ENCODE peak calls at places on chromosomes 5 and 9, in ten cellular contexts. One of them, this sample, is unnamed.

GRCh38 chr5:18394154-18394804 is 760.0 kb downstream of the TAF11L14 start:
- DNase-seq in stimulated activated effector memory CD8-positive, alpha-beta T cell treated with anti-CD3 and anti-CD28 coated beads, Interleukin-12 subunit alpha, Interleukin-12 subunit beta, amount 100 ng/mL, for 72 hours: peak; percentile 10
- DNase-seq in pancreas: peak; percentile 22
- DNase-seq in stimulated activated CD8-positive, alpha-beta memory T cell treated with anti-CD3 and anti-CD28 coated beads, Interleukin-15, amount 100 ng/mL, for 24 hours: peak; percentile 7
- DNase-seq in epithelial cell of esophagus: peak; percentile 78
- DNase-seq in amniotic stem cell: no peak
- DNase-seq in stimulated activated CD4-positive, alpha-beta T cell treated with anti-CD3 and anti-CD28 coated beads, Interleukin-4, amount 100 ng/mL, for 48 hours: peak; percentile 46
- DNase-seq in mucosa of descending colon: peak; percentile 77
- DNase-seq in AG04450: no peak
- DNase-seq in AG20443: peak; percentile 75
- DNase-seq in this sample: peak; percentile 54

GRCh38 chr5:179311091-179311470 is 34.2 kb downstream of the ADAMTS2 start:
- DNase-seq in stimulated activated effector memory CD8-positive, alpha-beta T cell treated with anti-CD3 and anti-CD28 coated beads, Interleukin-12 subunit alpha, Interleukin-12 subunit beta, amount 100 ng/mL, for 72 hours: no peak
- DNase-seq in pancreas: no peak
- DNase-seq in stimulated activated CD8-positive, alpha-beta memory T cell treated with anti-CD3 and anti-CD28 coated beads, Interleukin-15, amount 100 ng/mL, for 24 hours: no peak
- DNase-seq in epithelial cell of esophagus: no peak
- DNase-seq in amniotic stem cell: no peak
- DNase-seq in stimulated activated CD4-positive, alpha-beta T cell treated with anti-CD3 and anti-CD28 coated beads, Interleukin-4, amount 100 ng/mL, for 48 hours: no peak
- DNase-seq in mucosa of descending colon: peak; percentile 16
- DNase-seq in AG04450: no peak
- DNase-seq in AG20443: no peak
- DNase-seq in this sample: no peak

GRCh38 chr5:160656961-160657570 is 194.9 kb downstream of the ATP10B start:
- DNase-seq in stimulated activated effector memory CD8-positive, alpha-beta T cell treated with anti-CD3 and anti-CD28 coated beads, Interleukin-12 subunit alpha, Interleukin-12 subunit beta, amount 100 ng/mL, for 72 hours: no peak
- DNase-seq in pancreas: no peak
- DNase-seq in stimulated activated CD8-positive, alpha-beta memory T cell treated with anti-CD3 and anti-CD28 coated beads, Interleukin-15, amount 100 ng/mL, for 24 hours: no peak
- DNase-seq in epithelial cell of esophagus: no peak
- DNase-seq in amniotic stem cell: no peak
- DNase-seq in stimulated activated CD4-positive, alpha-beta T cell treated with anti-CD3 and anti-CD28 coated beads, Interleukin-4, amount 100 ng/mL, for 48 hours: no peak
- DNase-seq in mucosa of descending colon: no peak
- DNase-seq in AG04450: no peak
- DNase-seq in AG20443: no peak
- DNase-seq in this sample: no peak

GRCh38 chr5:73311291-73312110 is 137.1 kb downstream of the FOXD1 start:
- DNase-seq in stimulated activated effector memory CD8-positive, alpha-beta T cell treated with anti-CD3 and anti-CD28 coated beads, Interleukin-12 subunit alpha, Interleukin-12 subunit beta, amount 100 ng/mL, for 72 hours: no peak
- DNase-seq in pancreas: no peak
- DNase-seq in stimulated activated CD8-positive, alpha-beta memory T cell treated with anti-CD3 and anti-CD28 coated beads, Interleukin-15, amount 100 ng/mL, for 24 hours: no peak
- DNase-seq in epithelial cell of esophagus: peak; percentile 89
- DNase-seq in amniotic stem cell: no peak
- DNase-seq in stimulated activated CD4-positive, alpha-beta T cell treated with anti-CD3 and anti-CD28 coated beads, Interleukin-4, amount 100 ng/mL, for 48 hours: no peak
- DNase-seq in mucosa of descending colon: no peak
- DNase-seq in AG04450: peak; percentile 66
- DNase-seq in AG20443: peak; percentile 82
- DNase-seq in this sample: no peak

GRCh38 chr5:111422245-111422644 is 90.1 kb downstream of the STARD4 start:
- DNase-seq in stimulated activated effector memory CD8-positive, alpha-beta T cell treated with anti-CD3 and anti-CD28 coated beads, Interleukin-12 subunit alpha, Interleukin-12 subunit beta, amount 100 ng/mL, for 72 hours: no peak
- DNase-seq in pancreas: no peak
- DNase-seq in stimulated activated CD8-positive, alpha-beta memory T cell treated with anti-CD3 and anti-CD28 coated beads, Interleukin-15, amount 100 ng/mL, for 24 hours: no peak
- DNase-seq in epithelial cell of esophagus: no peak
- DNase-seq in amniotic stem cell: no peak
- DNase-seq in stimulated activated CD4-positive, alpha-beta T cell treated with anti-CD3 and anti-CD28 coated beads, Interleukin-4, amount 100 ng/mL, for 48 hours: no peak
- DNase-seq in mucosa of descending colon: no peak
- DNase-seq in AG04450: no peak
- DNase-seq in AG20443: no peak
- DNase-seq in this sample: no peak

GRCh38 chr5:136014049-136014516 is 14.7 kb upstream of the TGFBI start:
- DNase-seq in stimulated activated effector memory CD8-positive, alpha-beta T cell treated with anti-CD3 and anti-CD28 coated beads, Interleukin-12 subunit alpha, Interleukin-12 subunit beta, amount 100 ng/mL, for 72 hours: no peak
- DNase-seq in pancreas: no peak
- DNase-seq in stimulated activated CD8-positive, alpha-beta memory T cell treated with anti-CD3 and anti-CD28 coated beads, Interleukin-15, amount 100 ng/mL, for 24 hours: no peak
- DNase-seq in epithelial cell of esophagus: peak; percentile 52
- DNase-seq in amniotic stem cell: no peak
- DNase-seq in stimulated activated CD4-positive, alpha-beta T cell treated with anti-CD3 and anti-CD28 coated beads, Interleukin-4, amount 100 ng/mL, for 48 hours: no peak
- DNase-seq in mucosa of descending colon: no peak
- DNase-seq in AG04450: no peak
- DNase-seq in AG20443: no peak
- DNase-seq in this sample: no peak

GRCh38 chr9:38301376-38302106 is 91.0 kb upstream of the ALDH1B1 start:
- DNase-seq in stimulated activated effector memory CD8-positive, alpha-beta T cell treated with anti-CD3 and anti-CD28 coated beads, Interleukin-12 subunit alpha, Interleukin-12 subunit beta, amount 100 ng/mL, for 72 hours: no peak
- DNase-seq in pancreas: no peak
- DNase-seq in stimulated activated CD8-positive, alpha-beta memory T cell treated with anti-CD3 and anti-CD28 coated beads, Interleukin-15, amount 100 ng/mL, for 24 hours: no peak
- DNase-seq in epithelial cell of esophagus: no peak
- DNase-seq in amniotic stem cell: no peak
- DNase-seq in stimulated activated CD4-positive, alpha-beta T cell treated with anti-CD3 and anti-CD28 coated beads, Interleukin-4, amount 100 ng/mL, for 48 hours: no peak
- DNase-seq in mucosa of descending colon: no peak
- DNase-seq in AG04450: no peak
- DNase-seq in AG20443: no peak
- DNase-seq in this sample: no peak

GRCh38 chr5:138702166-138702826 is 50.9 kb upstream of the CTNNA1 start:
- DNase-seq in stimulated activated effector memory CD8-positive, alpha-beta T cell treated with anti-CD3 and anti-CD28 coated beads, Interleukin-12 subunit alpha, Interleukin-12 subunit beta, amount 100 ng/mL, for 72 hours: no peak
- DNase-seq in pancreas: no peak
- DNase-seq in stimulated activated CD8-positive, alpha-beta memory T cell treated with anti-CD3 and anti-CD28 coated beads, Interleukin-15, amount 100 ng/mL, for 24 hours: no peak
- DNase-seq in epithelial cell of esophagus: no peak
- DNase-seq in amniotic stem cell: no peak
- DNase-seq in stimulated activated CD4-positive, alpha-beta T cell treated with anti-CD3 and anti-CD28 coated beads, Interleukin-4, amount 100 ng/mL, for 48 hours: no peak
- DNase-seq in mucosa of descending colon: no peak
- DNase-seq in AG04450: no peak
- DNase-seq in AG20443: no peak
- DNase-seq in this sample: no peak

GRCh38 chr5:66118294-66118693 is 25.8 kb upstream of the SREK1 start:
- DNase-seq in stimulated activated effector memory CD8-positive, alpha-beta T cell treated with anti-CD3 and anti-CD28 coated beads, Interleukin-12 subunit alpha, Interleukin-12 subunit beta, amount 100 ng/mL, for 72 hours: no peak
- DNase-seq in pancreas: no peak
- DNase-seq in stimulated activated CD8-positive, alpha-beta memory T cell treated with anti-CD3 and anti-CD28 coated beads, Interleukin-15, amount 100 ng/mL, for 24 hours: no peak
- DNase-seq in epithelial cell of esophagus: no peak
- DNase-seq in amniotic stem cell: no peak
- DNase-seq in stimulated activated CD4-positive, alpha-beta T cell treated with anti-CD3 and anti-CD28 coated beads, Interleukin-4, amount 100 ng/mL, for 48 hours: no peak
- DNase-seq in mucosa of descending colon: no peak
- DNase-seq in AG04450: no peak
- DNase-seq in AG20443: no peak
- DNase-seq in this sample: no peak

GRCh38 chr9:93268551-93269314 is 84.8 kb downstream of the WNK2 start:
- DNase-seq in stimulated activated effector memory CD8-positive, alpha-beta T cell treated with anti-CD3 and anti-CD28 coated beads, Interleukin-12 subunit alpha, Interleukin-12 subunit beta, amount 100 ng/mL, for 72 hours: no peak
- DNase-seq in pancreas: peak; percentile 90
- DNase-seq in stimulated activated CD8-positive, alpha-beta memory T cell treated with anti-CD3 and anti-CD28 coated beads, Interleukin-15, amount 100 ng/mL, for 24 hours: no peak
- DNase-seq in epithelial cell of esophagus: no peak
- DNase-seq in amniotic stem cell: no peak
- DNase-seq in stimulated activated CD4-positive, alpha-beta T cell treated with anti-CD3 and anti-CD28 coated beads, Interleukin-4, amount 100 ng/mL, for 48 hours: no peak
- DNase-seq in mucosa of descending colon: peak; percentile 75
- DNase-seq in AG04450: no peak
- DNase-seq in AG20443: peak; percentile 7
- DNase-seq in this sample: peak; percentile 23

GRCh38 chr5:139574641-139575312 is 13.6 kb downstream of the UBE2D2 start:
- DNase-seq in stimulated activated effector memory CD8-positive, alpha-beta T cell treated with anti-CD3 and anti-CD28 coated beads, Interleukin-12 subunit alpha, Interleukin-12 subunit beta, amount 100 ng/mL, for 72 hours: no peak
- DNase-seq in pancreas: no peak
- DNase-seq in stimulated activated CD8-positive, alpha-beta memory T cell treated with anti-CD3 and anti-CD28 coated beads, Interleukin-15, amount 100 ng/mL, for 24 hours: no peak
- DNase-seq in epithelial cell of esophagus: peak; percentile 45
- DNase-seq in amniotic stem cell: no peak
- DNase-seq in stimulated activated CD4-positive, alpha-beta T cell treated with anti-CD3 and anti-CD28 coated beads, Interleukin-4, amount 100 ng/mL, for 48 hours: no peak
- DNase-seq in mucosa of descending colon: no peak
- DNase-seq in AG04450: no peak
- DNase-seq in AG20443: peak; percentile 44
- DNase-seq in this sample: no peak

GRCh38 chr5:65623482-65623881 is 651 bp downstream of the TRIM23 start:
- DNase-seq in stimulated activated effector memory CD8-positive, alpha-beta T cell treated with anti-CD3 and anti-CD28 coated beads, Interleukin-12 subunit alpha, Interleukin-12 subunit beta, amount 100 ng/mL, for 72 hours: no peak
- DNase-seq in pancreas: no peak
- DNase-seq in stimulated activated CD8-positive, alpha-beta memory T cell treated with anti-CD3 and anti-CD28 coated beads, Interleukin-15, amount 100 ng/mL, for 24 hours: no peak
- DNase-seq in epithelial cell of esophagus: no peak
- DNase-seq in amniotic stem cell: no peak
- DNase-seq in stimulated activated CD4-positive, alpha-beta T cell treated with anti-CD3 and anti-CD28 coated beads, Interleukin-4, amount 100 ng/mL, for 48 hours: no peak
- DNase-seq in mucosa of descending colon: no peak
- DNase-seq in AG04450: no peak
- DNase-seq in AG20443: no peak
- DNase-seq in this sample: no peak